ENCODE peak calls at places on chromosomes 4 and X, in five cellular contexts. F is fibroblast of lung, B is fibroblast of pulmonary artery, Z is vagina, C is kidney epithelial cell. U is an unnamed sample.
A peak's percentile ranks its signal among the peaks of the same experiment; 100 is the strongest.

GRCh38 chrX:53262918-53263394 is 18.4 kb downstream of the IQSEC2 start:
- DNase-seq in C (no peak), Z (no peak), B (peak; percentile 49), F (peak; percentile 53), U (no peak)

GRCh38 chrX:38732866-38733265 is 68.4 kb upstream of the MID1IP1 start:
- DNase-seq in F (no peak), Z (no peak), B (no peak), C (peak; percentile 35), U (no peak)

GRCh38 chrX:150324919-150325318 is 38.2 kb upstream of the MAMLD1 start:
- DNase-seq in B (no peak), C (no peak), F (no peak), Z (no peak), U (no peak)

GRCh38 chrX:16946971-16947562 is 609 bp downstream of the REPS2 start:
- DNase-seq in Z (no peak), F (no peak), C (no peak), B (no peak), U (no peak)

GRCh38 chrX:30504309-30504708 is 73.3 kb downstream of the TASL start:
- DNase-seq in B (peak; percentile 60), Z (no peak), C (no peak), F (peak; percentile 56), U (no peak)

GRCh38 chrX:68439341-68439740 is 6.0 kb upstream of the OPHN1 start:
- DNase-seq in B (no peak), F (no peak), Z (no peak), C (no peak), U (no peak)

GRCh38 chr4:151371045-151371605 is 37.9 kb upstream of the FHIP1A start:
- DNase-seq in C (no peak), B (no peak), F (no peak), Z (no peak), U (no peak)

GRCh38 chr4:90027565-90027964 is 99.6 kb upstream of the CCSER1 start:
- DNase-seq in B (no peak), Z (no peak), C (no peak), F (no peak), U (no peak)

GRCh38 chr4:173185832-173186545 is 17.4 kb downstream of the GALNT7 start:
- DNase-seq in F (peak; percentile 62), C (no peak), Z (no peak), B (peak; percentile 14), U (no peak)

GRCh38 chrX:12292996-12293765 is 154.9 kb downstream of the FRMPD4 start:
- DNase-seq in B (peak; percentile 40), C (no peak), Z (no peak), F (peak; percentile 70), U (no peak)

GRCh38 chrX:49276207-49276606 is 6.6 kb downstream of the PPP1R3F start:
- DNase-seq in C (no peak), F (no peak), Z (no peak), B (no peak), U (no peak)

GRCh38 chr4:47933798-47934197 is 19.4 kb upstream of the NFXL1 start:
- DNase-seq in Z (no peak), B (peak; percentile 76), C (no peak), F (peak; percentile 76), U (no peak)

GRCh38 chrX:1534321-1535168 is 2.4 kb downstream of the P2RY8 start:
- DNase-seq in B (no peak), Z (peak; percentile 81), C (no peak), F (no peak), U (peak; percentile 49)

GRCh38 chr4:81355136-81355535 is 116.6 kb downstream of the RASGEF1B start:
- DNase-seq in F (no peak), Z (no peak), B (no peak), C (no peak), U (no peak)

GRCh38 chr4:36269116-36269515 is 12.3 kb upstream of the DTHD1 start:
- DNase-seq in C (no peak), Z (no peak), F (no peak), B (peak; percentile 10), U (no peak)

GRCh38 chr4:183229397-183229796 is 90.7 kb downstream of the CLDN22 start:
- DNase-seq in Z (no peak), C (no peak), B (no peak), F (no peak), U (no peak)

GRCh38 chr4:187124311-187124710 is 400.7 kb upstream of the FAT1 start:
- DNase-seq in Z (no peak), C (no peak), F (no peak), B (no peak), U (no peak)

GRCh38 chr4:125070869-125071268 is 243.9 kb upstream of the FAT4 start:
- DNase-seq in F (no peak), Z (no peak), B (no peak), C (no peak), U (no peak)

GRCh38 chr4:10879411-10880110 is 195.0 kb upstream of the CLNK start:
- DNase-seq in C (no peak), F (peak; percentile 11), B (peak; percentile 7), Z (no peak), U (no peak)

GRCh38 chr4:98482847-98483806 is 175.3 kb downstream of the TSPAN5 start:
- DNase-seq in C (no peak), Z (no peak), B (peak; percentile 23), F (no peak), U (peak; percentile 57)

GRCh38 chr4:12612866-12613265 is 871.3 kb downstream of the RAB28 start:
- DNase-seq in B (no peak), Z (no peak), C (no peak), F (no peak), U (no peak)

GRCh38 chr4:18063079-18063478 is 41.5 kb upstream of the LCORL start:
- DNase-seq in F (no peak), Z (no peak), C (no peak), B (no peak), U (no peak)

GRCh38 chr4:18069806-18070205 is 48.3 kb upstream of the LCORL start:
- DNase-seq in F (no peak), Z (no peak), C (no peak), B (no peak), U (no peak)

GRCh38 chr4:18071894-18072293 is 50.3 kb upstream of the LCORL start:
- DNase-seq in F (no peak), C (no peak), B (no peak), Z (no peak), U (no peak)

GRCh38 chr4:18067031-18067430 is 45.5 kb upstream of the LCORL start:
- DNase-seq in C (no peak), F (no peak), B (no peak), Z (no peak), U (no peak)
- TF ChIP-seq CTCF in C (no peak), F (no peak), B (no peak), Z (no peak), U (no peak)

GRCh38 chrX:153926594-153926862 is 464 bp upstream of the ARHGAP4 start:
- DNase-seq in F (no peak), Z (no peak), C (no peak), B (no peak), U (no peak)
- H3K4me3 ChIP-seq in F (no peak overlapping the region), Z (peak overlapping the region; percentile 57), C (peak overlapping the region; percentile 9), B (no peak overlapping the region), U (peak overlapping the region; percentile 85)

GRCh38 chrX:2908125-2908685 is 20.9 kb downstream of the ARSD start:
- DNase-seq in C (no peak), B (no peak), F (no peak), Z (no peak), U (no peak)

GRCh38 chrX:2917767-2918166 is 11.4 kb downstream of the ARSD start:
- DNase-seq in C (no peak), B (no peak), F (no peak), Z (no peak), U (no peak)

GRCh38 chrX:2910109-2910508 is 19.0 kb downstream of the ARSD start:
- DNase-seq in F (no peak), C (no peak), B (no peak), Z (no peak), U (no peak)

GRCh38 chrX:2907295-2907694 is 21.8 kb downstream of the ARSD start:
- DNase-seq in Z (no peak), B (no peak), F (no peak), C (no peak), U (no peak)

DNA sequence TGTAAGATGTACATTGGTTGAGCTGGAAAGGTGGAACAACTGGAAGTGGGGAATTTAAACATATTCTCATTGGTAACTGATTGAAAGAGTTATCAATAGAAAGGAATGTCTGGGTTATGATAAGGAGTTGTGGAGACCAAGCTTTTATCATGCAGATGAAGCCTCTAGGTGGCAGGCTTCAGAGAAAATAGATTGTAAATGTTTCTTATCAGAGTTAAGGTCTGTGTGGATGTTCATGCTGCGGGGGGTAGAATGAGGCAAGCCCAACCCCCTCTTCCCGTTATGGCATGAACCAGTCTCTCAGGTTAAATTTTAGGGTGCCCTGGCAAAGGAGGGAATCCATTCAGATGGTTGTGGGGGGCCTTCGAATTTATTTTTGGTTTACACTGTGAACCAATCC is 16.0 kb downstream of the ARSD start:
- DNase-seq in B (no peak), F (no peak), C (no peak), Z (no peak), U (no peak)
- TF ChIP-seq CTCF in B (peak; percentile 18), F (no peak), C (peak; percentile 8), Z (no peak), U (no peak)

GRCh38 chrX:4239650-4240540 is 526.4 kb upstream of the PRKX start:
- DNase-seq in Z (no peak), B (no peak), C (no peak), F (no peak), U (no peak)
- H3K4me3 ChIP-seq in Z (no peak overlapping the region), B (no peak overlapping the region), C (no peak overlapping the region), F (no peak overlapping the region), U (no peak overlapping the region)